ENCODE peak calls at places on chromosomes 11 and 22, in six cellular contexts. I is fibroblast of lung, Z is NT2/D1, A is heart left ventricle, V is PC-3, L is DND-41. D is an unnamed sample.

GRCh38 chr11:10385696-10386095 is 69.4 kb upstream of the AMPD3 start:
- DNase-seq in I (no peak), Z (no peak), A (no peak), V (no peak), L (no peak), D (no peak)

GRCh38 chr11:132444891-132445290 is 1074.5 kb downstream of the NTM start:
- DNase-seq in I (peak; percentile 61), Z (no peak), A (no peak), V (no peak), L (no peak), D (no peak)

GRCh38 chr11:32511926-32512325 is 71.7 kb upstream of the EIF3M start:
- DNase-seq in I (no peak), Z (no peak), A (no peak), V (peak; percentile 78), L (no peak), D (no peak)

GRCh38 chr11:65606876-65607613 is 7.0 kb downstream of the MAP3K11 start:
- DNase-seq in I (peak; percentile 97), Z (peak; percentile 98), A (peak; percentile 96), V (no peak), L (peak; percentile 34), D (peak; percentile 86)

GRCh38 chr11:69485337-69486041 is 4.0 kb downstream of the LINC01488 start:
- DNase-seq in I (no peak), Z (no peak), A (no peak), V (no peak), L (no peak), D (no peak)

GRCh38 chr11:8692417-8692816 is 9.8 kb downstream of the RPL27A start:
- DNase-seq in I (no peak), Z (no peak), A (no peak), V (no peak), L (no peak), D (no peak)

GRCh38 chr11:4466168-4466891 is 16.1 kb upstream of the OR52K1 start:
- DNase-seq in I (no peak), Z (peak; percentile 11), A (no peak), V (no peak), L (no peak), D (no peak)

GRCh38 chr11:21552910-21553309 is 640.0 kb upstream of the ANO5 start:
- DNase-seq in I (peak; percentile 4), Z (no peak), A (no peak), V (peak; percentile 2), L (no peak), D (peak; percentile 58)

GRCh38 chr22:17781319-17782031 is 7.2 kb upstream of the BID start:
- DNase-seq in I (peak; percentile 85), Z (no peak), A (no peak), V (peak; percentile 25), L (peak; percentile 92), D (peak; percentile 31)

GRCh38 chr11:100739636-100740035 is 52.5 kb downstream of the ARHGAP42 start:
- DNase-seq in I (peak; percentile 94), Z (no peak), A (peak; percentile 38), V (peak; percentile 49), L (no peak), D (peak; percentile 70)

GRCh38 chr22:49052560-49052959 is 775.1 kb downstream of the BRD1 start:
- DNase-seq in I (no peak), Z (no peak), A (no peak), V (no peak), L (no peak), D (no peak)
- H3K4me3 ChIP-seq in I (no peak overlapping the region), Z (no peak overlapping the region), A (no peak overlapping the region), V (no peak overlapping the region), L (no peak overlapping the region), D (no peak overlapping the region)

DNA sequence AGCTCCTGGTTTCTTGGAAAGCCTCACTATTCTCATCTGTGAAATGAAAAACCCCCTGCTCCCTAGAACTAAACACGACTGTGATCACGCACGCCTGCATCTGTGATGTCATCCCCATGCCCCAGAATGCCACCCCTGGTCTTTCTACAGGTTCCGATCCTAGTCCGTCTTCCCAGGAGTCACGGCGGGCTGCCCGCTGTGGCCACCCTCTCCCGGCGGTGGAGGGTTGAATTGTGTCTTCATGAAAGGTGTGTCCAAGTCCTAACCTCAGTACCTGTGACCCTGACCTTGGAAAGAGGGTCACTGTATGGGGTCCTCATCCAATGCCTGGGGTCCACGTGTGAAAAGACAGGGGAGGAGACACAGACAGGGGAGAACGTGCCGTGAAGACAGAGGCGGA is 14.4 kb downstream of the OSBPL5 start:
- DNase-seq in I (no peak), Z (no peak), A (no peak), V (no peak), L (no peak), D (no peak)
- H3K4me1 ChIP-seq in I (peaks cover 41% of the 10 kb centered on the region), Z (peaks cover 55% of the 10 kb centered on the region), A (peaks cover 51% of the 10 kb centered on the region), V (no peaks in the 10 kb centered on the region), L (no peaks in the 10 kb centered on the region), D (peaks cover 10% of the 10 kb centered on the region)

DNA sequence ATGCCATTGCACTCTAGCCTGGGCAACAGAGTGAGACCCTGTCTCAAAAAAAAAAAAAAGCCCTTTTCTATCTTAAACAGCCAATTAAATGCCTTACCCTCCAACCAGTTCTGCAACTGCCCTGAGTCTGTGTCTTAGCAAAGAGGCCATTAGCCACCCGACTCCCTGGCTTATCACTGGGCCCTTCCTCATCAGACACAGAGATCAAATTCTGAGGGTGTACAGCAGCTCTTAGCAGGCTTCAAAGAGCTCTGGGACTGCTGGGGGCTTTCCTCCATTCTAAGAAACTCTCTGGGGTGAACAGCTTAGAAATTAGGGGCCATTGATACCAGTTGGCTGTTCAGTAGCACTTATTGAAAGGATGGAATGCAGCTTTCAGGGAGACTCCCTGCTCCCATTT is 76.7 kb downstream of the COMMD9 start:
- DNase-seq in I (no peak), Z (no peak), A (no peak), V (no peak), L (no peak), D (no peak)
- H3K4me3 ChIP-seq in I (no peak overlapping the region), Z (no peak overlapping the region), A (no peak overlapping the region), V (no peak overlapping the region), L (no peak overlapping the region), D (no peak overlapping the region)

DNA sequence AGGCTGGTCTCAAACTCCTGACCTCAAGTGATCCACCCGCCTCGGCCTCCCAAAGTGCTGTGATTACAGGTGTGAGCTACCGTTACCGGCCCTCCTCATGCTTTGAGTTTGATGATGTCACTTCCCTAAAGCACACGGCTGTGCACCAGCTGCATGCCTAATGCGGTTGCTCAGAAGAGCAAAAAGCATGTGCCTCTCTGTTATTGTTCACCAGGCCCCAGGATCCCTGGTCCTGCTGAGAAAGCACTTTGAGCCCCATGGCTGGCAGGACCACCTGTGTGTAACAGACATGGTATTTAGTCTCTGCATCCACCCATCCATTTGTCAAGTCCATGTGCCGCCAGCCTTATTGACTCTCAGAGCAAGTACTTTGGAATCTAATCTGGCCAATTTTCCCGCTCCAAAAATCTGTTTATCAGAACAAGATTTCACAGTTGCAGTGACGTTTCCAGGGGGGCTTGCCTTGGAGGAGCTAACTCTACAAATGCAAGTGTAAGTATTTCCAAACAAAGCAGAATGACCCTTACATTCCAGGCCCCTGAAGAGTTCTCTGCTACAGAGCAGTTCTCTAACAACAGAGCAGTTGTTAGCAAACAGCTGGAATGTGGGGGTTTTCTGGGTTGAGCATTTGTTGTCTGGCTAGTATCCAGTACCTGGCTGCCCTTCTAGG is 89.4 kb downstream of the LDLRAD3 start:
- DNase-seq in I (no peak), Z (peak; percentile 51), A (no peak), V (no peak), L (no peak), D (peak; percentile 86)
- H3K4me1 ChIP-seq in I (peaks cover 18% of the 10 kb centered on the region), Z (peaks cover 10% of the 10 kb centered on the region), A (no peaks in the 10 kb centered on the region), V (peaks cover 43% of the 10 kb centered on the region), L (no peaks in the 10 kb centered on the region), D (peaks cover 59% of the 10 kb centered on the region)

GRCh38 chr11:61482513-61482912 is 26.0 kb upstream of the LRRC10B start:
- DNase-seq in I (no peak), Z (peak; percentile 57), A (no peak), V (peak; percentile 37), L (peak; percentile 15), D (peak; percentile 50)

GRCh38 chr11:61486004-61486615 is 22.4 kb upstream of the LRRC10B start:
- DNase-seq in I (no peak), Z (no peak), A (no peak), V (no peak), L (no peak), D (no peak)

GRCh38 chr11:61485080-61485479 is 23.5 kb upstream of the LRRC10B start:
- DNase-seq in I (no peak), Z (no peak), A (no peak), V (no peak), L (no peak), D (no peak)

GRCh38 chr11:61486779-61487178 is 21.8 kb upstream of the LRRC10B start:
- DNase-seq in I (no peak), Z (no peak), A (no peak), V (peak; percentile 84), L (no peak), D (no peak)

DNA sequence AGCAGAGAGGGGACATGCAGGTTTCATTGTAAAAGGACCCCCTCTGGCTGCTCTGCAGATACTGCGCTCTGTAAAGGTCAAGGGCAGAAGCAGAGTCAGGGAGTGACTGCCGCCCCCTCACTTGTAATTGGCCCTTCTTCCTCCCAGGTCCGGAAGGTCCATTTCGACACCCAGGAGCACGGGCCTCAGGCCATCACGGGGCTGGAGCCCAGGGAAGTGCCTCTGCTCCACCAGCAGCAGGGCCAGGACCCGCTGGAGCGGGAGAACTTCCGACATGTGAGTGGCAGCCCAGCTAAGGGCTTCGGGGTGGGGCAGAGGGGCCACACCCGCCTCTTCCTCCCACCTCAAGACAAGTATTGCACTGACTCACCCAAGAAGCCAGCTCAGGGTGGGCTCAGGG is 24.0 kb upstream of the LRRC10B start:
- DNase-seq in I (no peak), Z (no peak), A (no peak), V (no peak), L (no peak), D (no peak)
- H3K4me3 ChIP-seq in I (no peak overlapping the region), Z (no peak overlapping the region), A (no peak overlapping the region), V (no peak overlapping the region), L (no peak overlapping the region), D (no peak overlapping the region)

GRCh38 chr22:22931557-22932270 is 44.1 kb downstream of the IGLL5 start:
- DNase-seq in I (no peak), Z (no peak), A (no peak), V (no peak), L (no peak), D (no peak)
- H3K4me1 ChIP-seq in I (no peaks in the 10 kb centered on the region), Z (peaks cover under 1% of the 10 kb centered on the region), A (no peaks in the 10 kb centered on the region), V (peaks cover 10% of the 10 kb centered on the region), L (peaks cover 19% of the 10 kb centered on the region), D (peaks cover 30% of the 10 kb centered on the region)

DNA sequence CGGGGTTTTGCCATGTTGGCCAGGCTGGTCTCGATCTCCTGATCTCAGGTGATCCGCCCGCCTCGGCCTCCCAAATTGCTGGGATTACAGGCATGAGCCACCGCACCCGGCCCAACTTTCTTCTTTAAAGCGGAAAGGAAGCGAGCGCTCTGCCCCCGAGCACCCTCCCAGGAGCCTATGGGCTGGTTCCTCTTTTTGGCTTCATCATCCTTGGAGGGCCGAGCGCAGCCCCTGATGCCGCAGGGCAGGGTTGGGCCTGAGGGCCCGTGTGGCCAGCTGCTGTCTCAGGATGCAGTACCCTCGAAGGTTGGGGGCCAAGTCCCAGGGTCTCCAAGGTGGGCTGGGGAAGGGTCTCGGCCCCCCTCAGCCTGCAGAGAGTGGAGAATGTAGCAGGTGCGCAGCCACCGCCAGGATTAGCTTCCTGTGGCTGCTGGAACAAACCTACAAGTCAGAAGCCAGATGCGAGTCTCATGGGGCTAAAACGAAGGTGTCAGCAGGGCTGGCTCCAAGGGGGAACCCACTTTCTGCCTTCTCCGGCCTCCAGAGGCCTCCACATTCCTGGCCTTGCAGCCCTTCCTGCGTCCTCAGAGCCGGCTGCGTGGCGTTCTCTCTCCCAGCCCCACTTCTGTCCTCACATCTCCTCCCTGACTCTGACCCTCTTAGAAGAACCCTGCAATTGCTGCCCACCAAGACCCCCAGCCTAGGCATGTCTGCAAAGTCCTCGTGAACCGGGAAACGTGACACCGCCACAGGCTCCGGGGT is 2.9 kb downstream of the PANX2 start:
- DNase-seq in I (no peak), Z (no peak), A (no peak), V (no peak), L (no peak), D (no peak)
- H3K4me3 ChIP-seq in I (no peak overlapping the region), Z (no peak overlapping the region), A (no peak overlapping the region), V (no peak overlapping the region), L (no peak overlapping the region), D (no peak overlapping the region)